ENCODE peak calls at places on chromosomes 1 and 21, in eight cellular contexts. One of them, this sample, is unnamed.

GRCh38 chr1:157181790-157182189 is 43.6 kb upstream of the ETV3 start:
- DNase-seq in effector memory CD8-positive, alpha-beta T cell: no peak
- DNase-seq in RKO: no peak
- DNase-seq in DMS79: no peak
- DNase-seq in activated CD4-positive, CD25-positive, alpha-beta regulatory T cell treated with anti-CD3 and anti-CD28 coated beads, Interleukin-2, amount 50 U/mL, for 72 hours: no peak
- DNase-seq in AG08395: no peak
- DNase-seq in fibroblast of lung: no peak
- DNase-seq in activated CD4-positive, alpha-beta T cell treated with anti-CD3 and anti-CD28 coated beads, Interleukin-2, amount 10 ng/mL, durations not matched to agents 7 days and 5 days: no peak
- DNase-seq in this sample: no peak

GRCh38 chr1:209109001-209109785 is 474.3 kb upstream of the CAMK1G start:
- DNase-seq in effector memory CD8-positive, alpha-beta T cell: no peak
- DNase-seq in RKO: no peak
- DNase-seq in DMS79: no peak
- DNase-seq in activated CD4-positive, CD25-positive, alpha-beta regulatory T cell treated with anti-CD3 and anti-CD28 coated beads, Interleukin-2, amount 50 U/mL, for 72 hours: no peak
- DNase-seq in AG08395: no peak
- DNase-seq in fibroblast of lung: no peak
- DNase-seq in activated CD4-positive, alpha-beta T cell treated with anti-CD3 and anti-CD28 coated beads, Interleukin-2, amount 10 ng/mL, durations not matched to agents 7 days and 5 days: no peak
- DNase-seq in this sample: no peak

GRCh38 chr1:17573518-17574041 is 34.1 kb downstream of the ARHGEF10L start:
- DNase-seq in effector memory CD8-positive, alpha-beta T cell: no peak
- DNase-seq in RKO: no peak
- DNase-seq in DMS79: no peak
- DNase-seq in activated CD4-positive, CD25-positive, alpha-beta regulatory T cell treated with anti-CD3 and anti-CD28 coated beads, Interleukin-2, amount 50 U/mL, for 72 hours: no peak
- DNase-seq in AG08395: no peak
- DNase-seq in fibroblast of lung: no peak
- DNase-seq in activated CD4-positive, alpha-beta T cell treated with anti-CD3 and anti-CD28 coated beads, Interleukin-2, amount 10 ng/mL, durations not matched to agents 7 days and 5 days: no peak
- DNase-seq in this sample: no peak

GRCh38 chr21:26800455-26801454 is 44.5 kb downstream of the ADAMTS1 start:
- DNase-seq in effector memory CD8-positive, alpha-beta T cell: no peak
- DNase-seq in RKO: no peak
- DNase-seq in DMS79: no peak
- DNase-seq in activated CD4-positive, CD25-positive, alpha-beta regulatory T cell treated with anti-CD3 and anti-CD28 coated beads, Interleukin-2, amount 50 U/mL, for 72 hours: no peak
- DNase-seq in AG08395: peak
- DNase-seq in fibroblast of lung: no peak
- DNase-seq in activated CD4-positive, alpha-beta T cell treated with anti-CD3 and anti-CD28 coated beads, Interleukin-2, amount 10 ng/mL, durations not matched to agents 7 days and 5 days: no peak
- DNase-seq in this sample: no peak

GRCh38 chr1:41385398-41386189 is 24.4 kb downstream of the FOXO6 start:
- DNase-seq in effector memory CD8-positive, alpha-beta T cell: no peak
- DNase-seq in RKO: no peak
- DNase-seq in DMS79: peak
- DNase-seq in activated CD4-positive, CD25-positive, alpha-beta regulatory T cell treated with anti-CD3 and anti-CD28 coated beads, Interleukin-2, amount 50 U/mL, for 72 hours: no peak
- DNase-seq in AG08395: no peak
- DNase-seq in fibroblast of lung: no peak
- DNase-seq in activated CD4-positive, alpha-beta T cell treated with anti-CD3 and anti-CD28 coated beads, Interleukin-2, amount 10 ng/mL, durations not matched to agents 7 days and 5 days: no peak
- DNase-seq in this sample: no peak

GRCh38 chr1:183757061-183757460 is 47.9 kb upstream of the RGL1 start:
- DNase-seq in effector memory CD8-positive, alpha-beta T cell: no peak
- DNase-seq in RKO: peak
- DNase-seq in DMS79: no peak
- DNase-seq in activated CD4-positive, CD25-positive, alpha-beta regulatory T cell treated with anti-CD3 and anti-CD28 coated beads, Interleukin-2, amount 50 U/mL, for 72 hours: no peak
- DNase-seq in AG08395: peak
- DNase-seq in fibroblast of lung: peak
- DNase-seq in activated CD4-positive, alpha-beta T cell treated with anti-CD3 and anti-CD28 coated beads, Interleukin-2, amount 10 ng/mL, durations not matched to agents 7 days and 5 days: no peak
- DNase-seq in this sample: no peak

GRCh38 chr1:44250113-44250781 is 37.0 kb downstream of the DMAP1 start:
- DNase-seq in effector memory CD8-positive, alpha-beta T cell: no peak
- DNase-seq in RKO: no peak
- DNase-seq in DMS79: no peak
- DNase-seq in activated CD4-positive, CD25-positive, alpha-beta regulatory T cell treated with anti-CD3 and anti-CD28 coated beads, Interleukin-2, amount 50 U/mL, for 72 hours: no peak
- DNase-seq in AG08395: no peak
- DNase-seq in fibroblast of lung: no peak
- DNase-seq in activated CD4-positive, alpha-beta T cell treated with anti-CD3 and anti-CD28 coated beads, Interleukin-2, amount 10 ng/mL, durations not matched to agents 7 days and 5 days: no peak
- DNase-seq in this sample: no peak

GRCh38 chr21:31802331-31802730 is 70.4 kb upstream of the SCAF4 start:
- DNase-seq in effector memory CD8-positive, alpha-beta T cell: no peak
- DNase-seq in RKO: no peak
- DNase-seq in DMS79: no peak
- DNase-seq in activated CD4-positive, CD25-positive, alpha-beta regulatory T cell treated with anti-CD3 and anti-CD28 coated beads, Interleukin-2, amount 50 U/mL, for 72 hours: no peak
- DNase-seq in AG08395: no peak
- DNase-seq in fibroblast of lung: no peak
- DNase-seq in activated CD4-positive, alpha-beta T cell treated with anti-CD3 and anti-CD28 coated beads, Interleukin-2, amount 10 ng/mL, durations not matched to agents 7 days and 5 days: no peak
- DNase-seq in this sample: no peak

GRCh38 chr21:20272791-20273362 is 725.3 kb upstream of the NCAM2 start:
- DNase-seq in effector memory CD8-positive, alpha-beta T cell: no peak
- DNase-seq in RKO: no peak
- DNase-seq in DMS79: no peak
- DNase-seq in activated CD4-positive, CD25-positive, alpha-beta regulatory T cell treated with anti-CD3 and anti-CD28 coated beads, Interleukin-2, amount 50 U/mL, for 72 hours: no peak
- DNase-seq in AG08395: no peak
- DNase-seq in fibroblast of lung: no peak
- DNase-seq in activated CD4-positive, alpha-beta T cell treated with anti-CD3 and anti-CD28 coated beads, Interleukin-2, amount 10 ng/mL, durations not matched to agents 7 days and 5 days: no peak
- DNase-seq in this sample: no peak

GRCh38 chr1:162349635-162350330 is 26.9 kb downstream of the SPATA46 start:
- DNase-seq in effector memory CD8-positive, alpha-beta T cell: no peak
- DNase-seq in RKO: no peak
- DNase-seq in DMS79: no peak
- DNase-seq in activated CD4-positive, CD25-positive, alpha-beta regulatory T cell treated with anti-CD3 and anti-CD28 coated beads, Interleukin-2, amount 50 U/mL, for 72 hours: no peak
- DNase-seq in AG08395: peak
- DNase-seq in fibroblast of lung: peak
- DNase-seq in activated CD4-positive, alpha-beta T cell treated with anti-CD3 and anti-CD28 coated beads, Interleukin-2, amount 10 ng/mL, durations not matched to agents 7 days and 5 days: no peak
- DNase-seq in this sample: peak

GRCh38 chr21:24369751-24370150 is 1237.5 kb downstream of the MRPL39 start:
- DNase-seq in effector memory CD8-positive, alpha-beta T cell: no peak
- DNase-seq in RKO: no peak
- DNase-seq in DMS79: no peak
- DNase-seq in activated CD4-positive, CD25-positive, alpha-beta regulatory T cell treated with anti-CD3 and anti-CD28 coated beads, Interleukin-2, amount 50 U/mL, for 72 hours: no peak
- DNase-seq in AG08395: no peak
- DNase-seq in fibroblast of lung: no peak
- DNase-seq in activated CD4-positive, alpha-beta T cell treated with anti-CD3 and anti-CD28 coated beads, Interleukin-2, amount 10 ng/mL, durations not matched to agents 7 days and 5 days: no peak
- DNase-seq in this sample: no peak

GRCh38 chr21:40840441-40840840 is 6.5 kb downstream of the DSCAM start:
- DNase-seq in effector memory CD8-positive, alpha-beta T cell: no peak
- DNase-seq in RKO: no peak
- DNase-seq in DMS79: no peak
- DNase-seq in activated CD4-positive, CD25-positive, alpha-beta regulatory T cell treated with anti-CD3 and anti-CD28 coated beads, Interleukin-2, amount 50 U/mL, for 72 hours: no peak
- DNase-seq in AG08395: no peak
- DNase-seq in fibroblast of lung: peak
- DNase-seq in activated CD4-positive, alpha-beta T cell treated with anti-CD3 and anti-CD28 coated beads, Interleukin-2, amount 10 ng/mL, durations not matched to agents 7 days and 5 days: no peak
- DNase-seq in this sample: no peak

GRCh38 chr1:151062738-151063371 is 2.7 kb downstream of the MLLT11 start:
- DNase-seq in effector memory CD8-positive, alpha-beta T cell: no peak
- DNase-seq in RKO: peak
- DNase-seq in DMS79: no peak
- DNase-seq in activated CD4-positive, CD25-positive, alpha-beta regulatory T cell treated with anti-CD3 and anti-CD28 coated beads, Interleukin-2, amount 50 U/mL, for 72 hours: no peak
- DNase-seq in AG08395: peak
- DNase-seq in fibroblast of lung: peak
- DNase-seq in activated CD4-positive, alpha-beta T cell treated with anti-CD3 and anti-CD28 coated beads, Interleukin-2, amount 10 ng/mL, durations not matched to agents 7 days and 5 days: no peak
- DNase-seq in this sample: peak

GRCh38 chr1:92482665-92483441 is 3.9 kb downstream of the GFI1 start:
- DNase-seq in effector memory CD8-positive, alpha-beta T cell: peak
- DNase-seq in RKO: no peak
- DNase-seq in DMS79: no peak
- DNase-seq in activated CD4-positive, CD25-positive, alpha-beta regulatory T cell treated with anti-CD3 and anti-CD28 coated beads, Interleukin-2, amount 50 U/mL, for 72 hours: peak
- DNase-seq in AG08395: no peak
- DNase-seq in fibroblast of lung: no peak
- DNase-seq in activated CD4-positive, alpha-beta T cell treated with anti-CD3 and anti-CD28 coated beads, Interleukin-2, amount 10 ng/mL, durations not matched to agents 7 days and 5 days: peak
- DNase-seq in this sample: no peak

GRCh38 chr21:41830764-41831452 is 48.2 kb downstream of the PRDM15 start:
- DNase-seq in effector memory CD8-positive, alpha-beta T cell: no peak
- DNase-seq in RKO: no peak
- DNase-seq in DMS79: no peak
- DNase-seq in activated CD4-positive, CD25-positive, alpha-beta regulatory T cell treated with anti-CD3 and anti-CD28 coated beads, Interleukin-2, amount 50 U/mL, for 72 hours: no peak
- DNase-seq in AG08395: no peak
- DNase-seq in fibroblast of lung: no peak
- DNase-seq in activated CD4-positive, alpha-beta T cell treated with anti-CD3 and anti-CD28 coated beads, Interleukin-2, amount 10 ng/mL, durations not matched to agents 7 days and 5 days: no peak
- DNase-seq in this sample: no peak

GRCh38 chr1:2376261-2376741 is 15.1 kb downstream of the MORN1 start:
- DNase-seq in effector memory CD8-positive, alpha-beta T cell: no peak
- DNase-seq in RKO: no peak
- DNase-seq in DMS79: no peak
- DNase-seq in activated CD4-positive, CD25-positive, alpha-beta regulatory T cell treated with anti-CD3 and anti-CD28 coated beads, Interleukin-2, amount 50 U/mL, for 72 hours: no peak
- DNase-seq in AG08395: no peak
- DNase-seq in fibroblast of lung: no peak
- DNase-seq in activated CD4-positive, alpha-beta T cell treated with anti-CD3 and anti-CD28 coated beads, Interleukin-2, amount 10 ng/mL, durations not matched to agents 7 days and 5 days: no peak
- DNase-seq in this sample: no peak

GRCh38 chr1:239011382-239011781 is 375.0 kb upstream of the CHRM3 start:
- DNase-seq in effector memory CD8-positive, alpha-beta T cell: no peak
- DNase-seq in RKO: no peak
- DNase-seq in DMS79: no peak
- DNase-seq in activated CD4-positive, CD25-positive, alpha-beta regulatory T cell treated with anti-CD3 and anti-CD28 coated beads, Interleukin-2, amount 50 U/mL, for 72 hours: no peak
- DNase-seq in AG08395: no peak
- DNase-seq in fibroblast of lung: no peak
- DNase-seq in activated CD4-positive, alpha-beta T cell treated with anti-CD3 and anti-CD28 coated beads, Interleukin-2, amount 10 ng/mL, durations not matched to agents 7 days and 5 days: no peak
- DNase-seq in this sample: no peak

GRCh38 chr1:95040032-95040525 is 32.7 kb downstream of the ALG14 start:
- DNase-seq in effector memory CD8-positive, alpha-beta T cell: no peak
- DNase-seq in RKO: no peak
- DNase-seq in DMS79: no peak
- DNase-seq in activated CD4-positive, CD25-positive, alpha-beta regulatory T cell treated with anti-CD3 and anti-CD28 coated beads, Interleukin-2, amount 50 U/mL, for 72 hours: no peak
- DNase-seq in AG08395: no peak
- DNase-seq in fibroblast of lung: no peak
- DNase-seq in activated CD4-positive, alpha-beta T cell treated with anti-CD3 and anti-CD28 coated beads, Interleukin-2, amount 10 ng/mL, durations not matched to agents 7 days and 5 days: no peak
- DNase-seq in this sample: no peak

GRCh38 chr1:62268315-62268714 is 50.9 kb downstream of the KANK4 start:
- DNase-seq in effector memory CD8-positive, alpha-beta T cell: no peak
- DNase-seq in RKO: no peak
- DNase-seq in DMS79: no peak
- DNase-seq in activated CD4-positive, CD25-positive, alpha-beta regulatory T cell treated with anti-CD3 and anti-CD28 coated beads, Interleukin-2, amount 50 U/mL, for 72 hours: no peak
- DNase-seq in AG08395: no peak
- DNase-seq in fibroblast of lung: no peak
- DNase-seq in activated CD4-positive, alpha-beta T cell treated with anti-CD3 and anti-CD28 coated beads, Interleukin-2, amount 10 ng/mL, durations not matched to agents 7 days and 5 days: no peak
- DNase-seq in this sample: no peak

GRCh38 chr1:40663324-40664166 is 1.9 kb downstream of the RIMS3 start:
- DNase-seq in effector memory CD8-positive, alpha-beta T cell: no peak
- DNase-seq in RKO: no peak
- DNase-seq in DMS79: peak
- DNase-seq in activated CD4-positive, CD25-positive, alpha-beta regulatory T cell treated with anti-CD3 and anti-CD28 coated beads, Interleukin-2, amount 50 U/mL, for 72 hours: no peak
- DNase-seq in AG08395: no peak
- DNase-seq in fibroblast of lung: no peak
- DNase-seq in activated CD4-positive, alpha-beta T cell treated with anti-CD3 and anti-CD28 coated beads, Interleukin-2, amount 10 ng/mL, durations not matched to agents 7 days and 5 days: no peak
- DNase-seq in this sample: no peak

GRCh38 chr1:118113261-118113660 is 71.8 kb downstream of the SPAG17 start:
- DNase-seq in effector memory CD8-positive, alpha-beta T cell: no peak
- DNase-seq in RKO: no peak
- DNase-seq in DMS79: no peak
- DNase-seq in activated CD4-positive, CD25-positive, alpha-beta regulatory T cell treated with anti-CD3 and anti-CD28 coated beads, Interleukin-2, amount 50 U/mL, for 72 hours: no peak
- DNase-seq in AG08395: peak
- DNase-seq in fibroblast of lung: peak
- DNase-seq in activated CD4-positive, alpha-beta T cell treated with anti-CD3 and anti-CD28 coated beads, Interleukin-2, amount 10 ng/mL, durations not matched to agents 7 days and 5 days: no peak
- DNase-seq in this sample: peak

GRCh38 chr1:168085401-168085872 is 51.3 kb downstream of the GPR161 start:
- DNase-seq in effector memory CD8-positive, alpha-beta T cell: no peak
- DNase-seq in RKO: no peak
- DNase-seq in DMS79: no peak
- DNase-seq in activated CD4-positive, CD25-positive, alpha-beta regulatory T cell treated with anti-CD3 and anti-CD28 coated beads, Interleukin-2, amount 50 U/mL, for 72 hours: no peak
- DNase-seq in AG08395: peak
- DNase-seq in fibroblast of lung: no peak
- DNase-seq in activated CD4-positive, alpha-beta T cell treated with anti-CD3 and anti-CD28 coated beads, Interleukin-2, amount 10 ng/mL, durations not matched to agents 7 days and 5 days: no peak
- DNase-seq in this sample: no peak

GRCh38 chr1:174969977-174970376 is 29.8 kb upstream of the CACYBP start:
- DNase-seq in effector memory CD8-positive, alpha-beta T cell: no peak
- DNase-seq in RKO: no peak
- DNase-seq in DMS79: no peak
- DNase-seq in activated CD4-positive, CD25-positive, alpha-beta regulatory T cell treated with anti-CD3 and anti-CD28 coated beads, Interleukin-2, amount 50 U/mL, for 72 hours: no peak
- DNase-seq in AG08395: no peak
- DNase-seq in fibroblast of lung: peak
- DNase-seq in activated CD4-positive, alpha-beta T cell treated with anti-CD3 and anti-CD28 coated beads, Interleukin-2, amount 10 ng/mL, durations not matched to agents 7 days and 5 days: no peak
- DNase-seq in this sample: no peak

GRCh38 chr21:43193088-43193650 is 24.4 kb downstream of the CRYAA start:
- DNase-seq in effector memory CD8-positive, alpha-beta T cell: no peak
- DNase-seq in RKO: no peak
- DNase-seq in DMS79: no peak
- DNase-seq in activated CD4-positive, CD25-positive, alpha-beta regulatory T cell treated with anti-CD3 and anti-CD28 coated beads, Interleukin-2, amount 50 U/mL, for 72 hours: no peak
- DNase-seq in AG08395: no peak
- DNase-seq in fibroblast of lung: no peak
- DNase-seq in activated CD4-positive, alpha-beta T cell treated with anti-CD3 and anti-CD28 coated beads, Interleukin-2, amount 10 ng/mL, durations not matched to agents 7 days and 5 days: no peak
- DNase-seq in this sample: no peak

GRCh38 chr1:217091601-217092000 is 368.4 kb upstream of the ESRRG start:
- DNase-seq in effector memory CD8-positive, alpha-beta T cell: no peak
- DNase-seq in RKO: no peak
- DNase-seq in DMS79: no peak
- DNase-seq in activated CD4-positive, CD25-positive, alpha-beta regulatory T cell treated with anti-CD3 and anti-CD28 coated beads, Interleukin-2, amount 50 U/mL, for 72 hours: no peak
- DNase-seq in AG08395: no peak
- DNase-seq in fibroblast of lung: no peak
- DNase-seq in activated CD4-positive, alpha-beta T cell treated with anti-CD3 and anti-CD28 coated beads, Interleukin-2, amount 10 ng/mL, durations not matched to agents 7 days and 5 days: no peak
- DNase-seq in this sample: no peak

GRCh38 chr1:204295666-204296065 is 64.1 kb downstream of the PLEKHA6 start:
- DNase-seq in effector memory CD8-positive, alpha-beta T cell: no peak
- DNase-seq in RKO: no peak
- DNase-seq in DMS79: no peak
- DNase-seq in activated CD4-positive, CD25-positive, alpha-beta regulatory T cell treated with anti-CD3 and anti-CD28 coated beads, Interleukin-2, amount 50 U/mL, for 72 hours: no peak
- DNase-seq in AG08395: peak
- DNase-seq in fibroblast of lung: no peak
- DNase-seq in activated CD4-positive, alpha-beta T cell treated with anti-CD3 and anti-CD28 coated beads, Interleukin-2, amount 10 ng/mL, durations not matched to agents 7 days and 5 days: no peak
- DNase-seq in this sample: peak

GRCh38 chr1:25167269-25168192 is 64.8 kb downstream of the SYF2 start:
- DNase-seq in effector memory CD8-positive, alpha-beta T cell: no peak
- DNase-seq in RKO: no peak
- DNase-seq in DMS79: no peak
- DNase-seq in activated CD4-positive, CD25-positive, alpha-beta regulatory T cell treated with anti-CD3 and anti-CD28 coated beads, Interleukin-2, amount 50 U/mL, for 72 hours: no peak
- DNase-seq in AG08395: peak
- DNase-seq in fibroblast of lung: no peak
- DNase-seq in activated CD4-positive, alpha-beta T cell treated with anti-CD3 and anti-CD28 coated beads, Interleukin-2, amount 10 ng/mL, durations not matched to agents 7 days and 5 days: no peak
- DNase-seq in this sample: no peak

GRCh38 chr1:26286064-26286416 is 6.2 kb downstream of the SH3BGRL3 start:
- DNase-seq in effector memory CD8-positive, alpha-beta T cell: no peak
- DNase-seq in RKO: no peak
- DNase-seq in DMS79: no peak
- DNase-seq in activated CD4-positive, CD25-positive, alpha-beta regulatory T cell treated with anti-CD3 and anti-CD28 coated beads, Interleukin-2, amount 50 U/mL, for 72 hours: no peak
- DNase-seq in AG08395: no peak
- DNase-seq in fibroblast of lung: no peak
- DNase-seq in activated CD4-positive, alpha-beta T cell treated with anti-CD3 and anti-CD28 coated beads, Interleukin-2, amount 10 ng/mL, durations not matched to agents 7 days and 5 days: no peak
- DNase-seq in this sample: no peak

GRCh38 chr1:41122148-41122547 is 100.6 kb upstream of the SLFNL1 start:
- DNase-seq in effector memory CD8-positive, alpha-beta T cell: no peak
- DNase-seq in RKO: no peak
- DNase-seq in DMS79: no peak
- DNase-seq in activated CD4-positive, CD25-positive, alpha-beta regulatory T cell treated with anti-CD3 and anti-CD28 coated beads, Interleukin-2, amount 50 U/mL, for 72 hours: no peak
- DNase-seq in AG08395: no peak
- DNase-seq in fibroblast of lung: no peak
- DNase-seq in activated CD4-positive, alpha-beta T cell treated with anti-CD3 and anti-CD28 coated beads, Interleukin-2, amount 10 ng/mL, durations not matched to agents 7 days and 5 days: no peak
- DNase-seq in this sample: no peak

GRCh38 chr1:15876357-15876756 is 28.9 kb downstream of the SPEN start:
- DNase-seq in effector memory CD8-positive, alpha-beta T cell: no peak
- DNase-seq in RKO: peak
- DNase-seq in DMS79: no peak
- DNase-seq in activated CD4-positive, CD25-positive, alpha-beta regulatory T cell treated with anti-CD3 and anti-CD28 coated beads, Interleukin-2, amount 50 U/mL, for 72 hours: no peak
- DNase-seq in AG08395: no peak
- DNase-seq in fibroblast of lung: no peak
- DNase-seq in activated CD4-positive, alpha-beta T cell treated with anti-CD3 and anti-CD28 coated beads, Interleukin-2, amount 10 ng/mL, durations not matched to agents 7 days and 5 days: no peak
- DNase-seq in this sample: no peak

GRCh38 chr1:52368383-52369172 is 2.6 kb upstream of the CC2D1B start:
- DNase-seq in effector memory CD8-positive, alpha-beta T cell: peak
- DNase-seq in RKO: peak
- DNase-seq in DMS79: peak
- DNase-seq in activated CD4-positive, CD25-positive, alpha-beta regulatory T cell treated with anti-CD3 and anti-CD28 coated beads, Interleukin-2, amount 50 U/mL, for 72 hours: peak
- DNase-seq in AG08395: peak
- DNase-seq in fibroblast of lung: peak
- DNase-seq in activated CD4-positive, alpha-beta T cell treated with anti-CD3 and anti-CD28 coated beads, Interleukin-2, amount 10 ng/mL, durations not matched to agents 7 days and 5 days: peak
- DNase-seq in this sample: peak

GRCh38 chr1:85363102-85363501 is 86.7 kb upstream of the BCL10 start:
- DNase-seq in effector memory CD8-positive, alpha-beta T cell: no peak
- DNase-seq in RKO: no peak
- DNase-seq in DMS79: no peak
- DNase-seq in activated CD4-positive, CD25-positive, alpha-beta regulatory T cell treated with anti-CD3 and anti-CD28 coated beads, Interleukin-2, amount 50 U/mL, for 72 hours: no peak
- DNase-seq in AG08395: no peak
- DNase-seq in fibroblast of lung: no peak
- DNase-seq in activated CD4-positive, alpha-beta T cell treated with anti-CD3 and anti-CD28 coated beads, Interleukin-2, amount 10 ng/mL, durations not matched to agents 7 days and 5 days: no peak
- DNase-seq in this sample: no peak

GRCh38 chr1:174890024-174890423 is 109.7 kb upstream of the CACYBP start:
- DNase-seq in effector memory CD8-positive, alpha-beta T cell: no peak
- DNase-seq in RKO: no peak
- DNase-seq in DMS79: no peak
- DNase-seq in activated CD4-positive, CD25-positive, alpha-beta regulatory T cell treated with anti-CD3 and anti-CD28 coated beads, Interleukin-2, amount 50 U/mL, for 72 hours: no peak
- DNase-seq in AG08395: no peak
- DNase-seq in fibroblast of lung: no peak
- DNase-seq in activated CD4-positive, alpha-beta T cell treated with anti-CD3 and anti-CD28 coated beads, Interleukin-2, amount 10 ng/mL, durations not matched to agents 7 days and 5 days: no peak
- DNase-seq in this sample: no peak